ENCODE peak calls at places on chromosomes 12 and 14, in ten cellular contexts. P is heart left ventricle, D is stomach, N is HCT116, Q is gastrocnemius medialis, X is body of pancreas, A is testis, R is spleen, W is suprapubic skin, H is H1. Y is an unnamed sample. For H3K27me3, the result is how much of the 10 kb centered on the place peaks cover.

GRCh38 chr14:68814376-68815287 is 21.8 kb upstream of the ZFP36L1 start:
- DNase-seq in N (no peak), D (no peak), X (peak), Q (no peak), H (no peak), A (peak), W (peak), R (peak), P (peak), Y (peak)

GRCh38 chr14:104735830-104736642 is 12.0 kb downstream of the ADSS1 start:
- DNase-seq in W (peak), P (peak), A (peak), R (peak), N (no peak), X (peak), H (no peak), Q (peak), D (peak), Y (no peak)

GRCh38 chr12:60201891-60202290 is 606.1 kb downstream of the SLC16A7 start:
- DNase-seq in W (no peak), X (no peak), R (no peak), Q (no peak), A (no peak), N (no peak), D (no peak), H (no peak), P (no peak), Y (no peak)

GRCh38 chr12:116919247-116919671 is 8.5 kb downstream of the FBXW8 start:
- DNase-seq in N (no peak), X (no peak), P (no peak), H (no peak), A (no peak), Q (no peak), R (no peak), D (no peak), W (no peak), Y (no peak)

GRCh38 chr14:21894003-21894897 is 220.6 kb upstream of the OR4E1 start:
- DNase-seq in N (no peak), D (peak), R (peak), H (no peak), A (peak), X (no peak), Q (no peak), W (no peak), P (no peak), Y (no peak)

GRCh38 chr14:80933282-80933681 is 8.3 kb downstream of the CEP128 start:
- DNase-seq in W (no peak), H (no peak), P (no peak), A (no peak), N (no peak), Q (no peak), D (no peak), X (no peak), R (no peak), Y (no peak)

GRCh38 chr14:97827746-97828145 is 1030.6 kb downstream of the VRK1 start:
- DNase-seq in W (no peak), Q (no peak), N (no peak), H (no peak), A (no peak), P (no peak), D (no peak), R (no peak), X (no peak), Y (no peak)

GRCh38 chr12:22101749-22102243 is 55.8 kb downstream of the CMAS start:
- DNase-seq in R (no peak), H (no peak), X (no peak), P (peak), A (no peak), N (no peak), W (no peak), Q (peak), D (no peak), Y (no peak)

GRCh38 chr12:109715310-109716091 is 1.9 kb downstream of the FAM222A start:
- DNase-seq in P (no peak), R (no peak), A (peak), N (no peak), X (peak), W (no peak), H (no peak), Q (peak), D (peak), Y (peak)

GRCh38 chr12:65570451-65571130 is 253.7 kb upstream of the HMGA2 start:
- DNase-seq in A (no peak), X (no peak), H (no peak), D (no peak), P (no peak), W (no peak), Q (no peak), R (no peak), N (no peak), Y (no peak)

GRCh38 chr12:130601327-130601726 is 114.8 kb downstream of the RIMBP2 start:
- DNase-seq in P (no peak), A (no peak), D (no peak), X (no peak), R (no peak), Q (no peak), N (no peak), W (no peak), H (no peak), Y (no peak)

GRCh38 chr12:69998011-69998410 is 173.0 kb downstream of the MYRFL start:
- DNase-seq in N (no peak), X (no peak), P (no peak), W (no peak), Q (no peak), D (no peak), A (no peak), H (no peak), R (no peak), Y (no peak)

GRCh38 chr14:52802597-52802996 is 11.2 kb upstream of the GNPNAT1 start:
- DNase-seq in A (no peak), D (no peak), X (no peak), W (no peak), P (no peak), N (no peak), H (no peak), R (no peak), Q (no peak), Y (no peak)

GRCh38 chr14:71354801-71355200 is 447.5 kb downstream of the PCNX1 start:
- DNase-seq in Q (no peak), R (no peak), X (no peak), D (no peak), P (no peak), H (peak), A (no peak), W (no peak), N (no peak), Y (no peak)

GRCh38 chr12:129119537-129119936 is 266.3 kb downstream of the GLT1D1 start:
- DNase-seq in H (no peak), A (no peak), N (no peak), P (no peak), Q (no peak), D (no peak), W (no peak), R (no peak), X (no peak), Y (no peak)

GRCh38 chr12:49533331-49533730 is 5.5 kb upstream of the KCNH3 start:
- DNase-seq in Q (no peak), W (no peak), A (no peak), N (no peak), X (no peak), H (no peak), D (peak), R (no peak), P (no peak), Y (no peak)

GRCh38 chr12:29517265-29517664 is 19.8 kb upstream of the OVCH1 start:
- DNase-seq in H (no peak), D (no peak), A (no peak), R (no peak), Q (no peak), W (no peak), N (no peak), P (no peak), X (peak), Y (no peak)

GRCh38 chr14:20179218-20179617 is 11.5 kb upstream of the OR11G2 start:
- DNase-seq in P (no peak), Q (peak), A (peak), N (no peak), X (no peak), D (no peak), H (no peak), R (no peak), W (no peak), Y (no peak)

GRCh38 chr12:94386422-94386821 is 73.2 kb downstream of the CEP83 start:
- DNase-seq in P (peak), D (no peak), N (no peak), A (no peak), H (no peak), Q (no peak), R (no peak), W (no peak), X (no peak), Y (no peak)

GRCh38 chr12:4292266-4293063 is 18.9 kb downstream of the CCND2 start:
- DNase-seq in Q (no peak), P (no peak), X (no peak), H (no peak), N (no peak), W (peak), A (no peak), R (no peak), D (no peak), Y (no peak)

GRCh38 chr14:73168274-73168673 is 32.0 kb downstream of the PSEN1 start:
- DNase-seq in D (no peak), H (no peak), N (no peak), Q (no peak), R (no peak), W (no peak), X (no peak), A (no peak), P (no peak), Y (no peak)

GRCh38 chr12:115398311-115398781 is 714.4 kb upstream of the TBX3 start:
- DNase-seq in W (no peak), N (no peak), Q (no peak), A (no peak), X (no peak), R (no peak), H (no peak), D (no peak), P (no peak), Y (no peak)

GRCh38 chr14:74882103-74882920 is 596 bp downstream of the DLST start:
- DNase-seq in W (peak), H (no peak), N (no peak), X (peak), R (no peak), Q (peak), A (peak), D (peak), P (peak), Y (no peak)

DNA sequence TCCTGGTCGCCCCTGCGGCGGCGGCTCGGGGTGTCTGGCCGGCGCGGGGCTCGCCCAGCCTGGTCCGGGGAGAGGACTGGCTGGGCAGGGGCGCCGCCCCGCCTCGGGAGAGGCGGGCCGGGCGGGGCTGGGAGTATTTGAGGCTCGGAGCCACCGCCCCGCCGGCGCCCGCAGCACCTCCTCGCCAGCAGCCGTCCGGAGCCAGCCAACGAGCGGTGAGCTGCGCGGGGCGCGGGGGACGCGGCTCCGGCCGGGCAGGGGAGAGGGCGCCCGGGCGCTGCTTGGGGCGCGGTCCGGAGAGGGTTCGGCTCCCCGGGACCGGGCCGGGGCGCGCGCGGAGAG is at the start of gene LGALS3:
- DNase-seq in X (peak), W (peak), N (no peak), A (peak), R (peak), H (no peak), D (peak), Q (peak), P (peak), Y (peak)
- TF ChIP-seq POLR2A in X (no peak), W (peak), N (peak), A (no peak), R (no peak), H (no peak), D (no peak), Q (peak), P (no peak), Y (peak)

DNA sequence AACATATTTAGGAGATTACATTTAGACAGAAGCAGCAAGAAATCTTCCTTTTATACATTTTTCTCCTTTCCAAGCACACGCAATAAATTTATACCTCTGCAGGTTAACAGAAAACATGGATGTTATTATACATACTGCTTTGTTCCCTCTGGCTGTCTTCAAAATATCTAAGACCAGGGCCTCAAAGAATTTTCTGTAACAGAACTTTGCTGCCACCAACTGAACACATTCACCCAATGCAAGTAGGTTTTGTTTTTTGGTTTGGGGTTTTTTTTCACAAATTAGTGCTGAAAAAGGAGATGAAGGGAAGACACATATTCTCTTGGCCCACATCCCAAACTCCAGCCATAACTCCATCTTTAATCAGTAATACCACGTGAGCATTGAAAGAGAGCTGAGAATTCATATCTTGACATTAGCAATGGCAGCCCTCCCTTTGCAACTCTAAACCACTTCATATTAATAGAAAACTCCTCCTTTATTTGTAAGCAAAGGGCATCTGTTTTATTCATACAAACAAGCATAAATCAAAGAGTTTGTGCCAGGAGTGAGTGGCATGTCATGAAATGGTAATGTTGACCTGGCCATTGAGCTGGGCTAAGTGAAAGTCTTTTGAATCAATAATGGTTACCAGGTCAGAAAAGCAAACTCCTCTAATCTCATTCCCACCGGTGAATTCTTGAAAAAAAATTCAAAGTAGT is 150.8 kb upstream of the FSCB start:
- DNase-seq in W (no peak), Q (no peak), D (no peak), P (no peak), A (peak), N (no peak), H (no peak), R (no peak), X (no peak), Y (no peak)
- TF ChIP-seq CTCF in W (no peak), Q (no peak), D (no peak), P (peak), A (peak), N (peak), H (peak), R (no peak), X (no peak), Y (no peak)

GRCh38 chr12:63154560-63154959 is 3.6 kb upstream of the AVPR1A start:
- DNase-seq in W (no peak), D (no peak), N (no peak), R (no peak), H (no peak), Q (no peak), A (no peak), P (no peak), X (no peak), Y (no peak)

GRCh38 chr12:63151061-63151897 is at the start of gene AVPR1A:
- DNase-seq in D (no peak), A (peak), R (peak), P (peak), W (no peak), N (no peak), X (peak), Q (no peak), H (no peak), Y (no peak)

GRCh38 chr12:63149884-63150254 is 1.1 kb downstream of the AVPR1A start:
- DNase-seq in X (peak), H (no peak), A (no peak), N (no peak), R (no peak), P (peak), W (no peak), Q (no peak), D (no peak), Y (no peak)

GRCh38 chr12:63150255-63151060 is 543 bp downstream of the AVPR1A start:
- DNase-seq in R (peak), A (no peak), W (peak), D (no peak), N (no peak), Q (no peak), X (peak), H (peak), P (no peak), Y (peak)

GRCh38 chr12:63151898-63152700 is 1.1 kb upstream of the AVPR1A start:
- DNase-seq in X (peak), R (no peak), P (peak), N (peak), A (peak), H (peak), Q (no peak), W (no peak), D (no peak), Y (peak)
- H3K27me3 ChIP-seq in X (under half), R (half or more), P (half or more), N (under half), A (under half), H (under half), Q (under half), W (half or more), D (under half), Y (under half)

GRCh38 chr12:68612675-68613074 is 2.0 kb downstream of the RAP1B start:
- DNase-seq in W (no peak), H (no peak), Q (no peak), N (no peak), P (no peak), R (no peak), A (no peak), D (no peak), X (no peak), Y (no peak)
- TF ChIP-seq POLR2A in W (no peak), H (no peak), Q (no peak), N (no peak), P (no peak), R (no peak), A (no peak), D (no peak), X (no peak), Y (no peak)

GRCh38 chr12:62438098-62438692 is 28.4 kb upstream of the MON2 start:
- DNase-seq in P (peak), N (peak), X (peak), D (peak), H (no peak), Q (no peak), A (peak), W (no peak), R (no peak), Y (peak)
- TF ChIP-seq CTCF in P (peak), N (peak), X (peak), D (peak), H (peak), Q (peak), A (peak), W (peak), R (peak), Y (no peak)

GRCh38 chr14:24935796-24936195 is 114.2 kb downstream of the STXBP6 start:
- DNase-seq in N (no peak), R (no peak), P (no peak), A (no peak), W (no peak), X (no peak), D (no peak), Q (no peak), H (no peak), Y (no peak)

GRCh38 chr14:24938593-24938992 is 111.4 kb downstream of the STXBP6 start:
- DNase-seq in N (no peak), A (no peak), H (no peak), W (no peak), Q (no peak), D (no peak), P (no peak), R (no peak), X (no peak), Y (no peak)

GRCh38 chr14:24940213-24940783 is 109.6 kb downstream of the STXBP6 start:
- DNase-seq in N (no peak), R (no peak), X (no peak), W (no peak), A (no peak), D (no peak), P (no peak), H (no peak), Q (no peak), Y (no peak)

GRCh38 chr14:24941719-24942118 is 108.2 kb downstream of the STXBP6 start:
- DNase-seq in D (peak), X (peak), N (no peak), Q (no peak), A (no peak), P (no peak), W (no peak), H (no peak), R (no peak), Y (no peak)

DNA sequence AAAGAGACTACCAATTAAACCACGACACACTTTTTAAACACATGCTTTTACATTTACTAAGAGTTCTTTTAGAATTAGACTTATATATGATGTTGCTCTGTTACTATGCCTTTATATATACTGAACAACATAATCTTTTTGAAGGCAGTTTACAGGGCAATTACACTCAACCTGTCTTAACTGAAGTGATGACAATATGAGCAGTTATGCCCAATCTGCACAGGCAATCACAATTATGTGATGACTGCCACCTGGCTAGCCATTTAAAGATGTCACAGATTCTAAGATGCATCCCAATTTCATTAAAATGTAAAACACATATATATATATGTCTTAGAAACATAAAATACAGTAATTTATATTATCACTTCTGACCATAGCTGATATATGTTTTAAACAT is 112.6 kb downstream of the STXBP6 start:
- DNase-seq in P (no peak), D (no peak), Q (no peak), R (no peak), A (no peak), W (no peak), X (no peak), H (no peak), N (no peak), Y (no peak)
- H3K27me3 ChIP-seq in P (under half), D (under half), Q (under half), R (under half), A (under half), W (under half), X (under half), H (under half), N (under half), Y (under half)

DNA sequence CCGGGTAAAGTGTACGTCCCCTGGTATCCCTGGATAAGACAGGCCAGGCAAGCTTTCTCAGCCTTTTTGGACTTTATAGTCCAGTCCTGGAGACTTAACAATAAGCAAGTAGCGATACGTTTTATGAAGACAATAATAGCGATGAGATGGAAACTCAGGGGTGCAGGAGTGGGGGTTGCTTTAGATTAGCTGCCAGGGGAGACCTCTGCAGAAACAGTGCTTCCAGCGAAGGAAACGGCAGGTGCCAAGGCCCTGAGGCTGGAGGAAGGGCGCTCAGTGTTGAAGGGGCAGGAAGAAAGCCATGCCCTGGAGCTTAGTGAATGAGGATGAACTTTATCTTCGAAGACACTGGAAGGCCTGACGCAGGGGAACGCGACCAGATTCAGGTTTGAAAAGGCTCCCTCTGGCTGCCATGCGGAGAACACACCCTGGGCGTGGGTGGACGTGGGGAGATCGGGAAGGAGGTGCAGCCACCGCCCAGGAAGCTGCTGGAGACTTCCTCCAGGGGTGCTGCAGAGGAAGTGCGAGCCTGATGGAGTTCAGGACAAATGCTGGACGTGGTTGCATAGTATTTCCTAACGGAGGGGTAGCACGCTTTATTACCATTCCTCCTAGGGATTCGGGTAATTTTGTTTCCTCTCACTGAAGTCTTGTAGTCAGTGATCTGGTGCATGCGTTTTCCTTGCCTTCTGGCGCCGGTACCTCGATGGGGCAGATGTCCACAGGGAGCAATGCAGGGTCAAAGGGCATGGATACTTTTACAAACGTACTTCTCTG is 26.1 kb upstream of the UBC start:
- DNase-seq in R (peak), D (peak), Q (peak), H (peak), W (peak), P (peak), N (peak), X (peak), A (peak), Y (peak)
- TF ChIP-seq POLR2A in R (no peak), D (no peak), Q (no peak), H (peak), W (no peak), P (no peak), N (no peak), X (no peak), A (no peak), Y (no peak)

Y was measured in ovary.